ENCODE peak calls at places on chromosomes 13 and 19, in five cellular contexts. One of them, this sample, is unnamed. For H3K4me1, the result is how much of the 10 kb centered on the place peaks cover.

GRCh38 chr13:51240888-51241475 is 18.8 kb downstream of the FAM124A start:
- DNase-seq in neuronal stem cell: no peak
- DNase-seq in right atrium auricular region: no peak
- DNase-seq in IMR-90: no peak
- DNase-seq in transverse colon: no peak
- DNase-seq in this sample: no peak

GRCh38 chr13:83880275-83881027 is 1.8 kb downstream of the SLITRK1 start:
- DNase-seq in neuronal stem cell: no peak
- DNase-seq in right atrium auricular region: no peak
- DNase-seq in IMR-90: no peak
- DNase-seq in transverse colon: no peak
- DNase-seq in this sample: no peak

GRCh38 chr19:46049597-46049996 is 8.8 kb upstream of the IGFL4 start:
- DNase-seq in neuronal stem cell: no peak
- DNase-seq in right atrium auricular region: no peak
- DNase-seq in IMR-90: no peak
- DNase-seq in transverse colon: no peak
- DNase-seq in this sample: no peak

GRCh38 chr13:99655351-99656091 is 154.2 kb downstream of the TM9SF2 start:
- DNase-seq in neuronal stem cell: no peak
- DNase-seq in right atrium auricular region: no peak
- DNase-seq in IMR-90: peak
- DNase-seq in transverse colon: no peak
- DNase-seq in this sample: no peak

GRCh38 chr13:27666951-27667350 is 45.3 kb downstream of the POLR1D start:
- DNase-seq in neuronal stem cell: no peak
- DNase-seq in right atrium auricular region: no peak
- DNase-seq in IMR-90: no peak
- DNase-seq in transverse colon: no peak
- DNase-seq in this sample: no peak

GRCh38 chr19:34962945-34963530 is 991 bp downstream of the ZNF792 start:
- DNase-seq in neuronal stem cell: no peak
- DNase-seq in right atrium auricular region: no peak
- DNase-seq in IMR-90: peak
- DNase-seq in transverse colon: no peak
- DNase-seq in this sample: peak

GRCh38 chr19:56866563-56866962 is 26.0 kb upstream of the PEG3 start:
- DNase-seq in neuronal stem cell: peak
- DNase-seq in right atrium auricular region: no peak
- DNase-seq in IMR-90: no peak
- DNase-seq in transverse colon: no peak
- DNase-seq in this sample: no peak

GRCh38 chr13:111437856-111438547 is 117.6 kb downstream of the TEX29 start:
- DNase-seq in neuronal stem cell: no peak
- DNase-seq in right atrium auricular region: no peak
- DNase-seq in IMR-90: no peak
- DNase-seq in transverse colon: no peak
- DNase-seq in this sample: no peak

GRCh38 chr19:33402421-33403220 is 29.1 kb downstream of the CEBPG start:
- DNase-seq in neuronal stem cell: no peak
- DNase-seq in right atrium auricular region: no peak
- DNase-seq in IMR-90: no peak
- DNase-seq in transverse colon: peak
- DNase-seq in this sample: no peak

GRCh38 chr19:5057860-5058259 is 88.9 kb downstream of the KDM4B start:
- DNase-seq in neuronal stem cell: no peak
- DNase-seq in right atrium auricular region: no peak
- DNase-seq in IMR-90: no peak
- DNase-seq in transverse colon: no peak
- DNase-seq in this sample: no peak

GRCh38 chr13:112854321-112854720 is 114.7 kb upstream of the MCF2L start:
- DNase-seq in neuronal stem cell: no peak
- DNase-seq in right atrium auricular region: no peak
- DNase-seq in IMR-90: no peak
- DNase-seq in transverse colon: no peak
- DNase-seq in this sample: no peak

GRCh38 chr13:110559429-110559943 is 2.0 kb downstream of the RAB20 start:
- DNase-seq in neuronal stem cell: no peak
- DNase-seq in right atrium auricular region: no peak
- DNase-seq in IMR-90: peak
- DNase-seq in transverse colon: peak
- DNase-seq in this sample: no peak

GRCh38 chr19:30788105-30788765 is 416.1 kb downstream of the ZNF536 start:
- DNase-seq in neuronal stem cell: no peak
- DNase-seq in right atrium auricular region: peak
- DNase-seq in IMR-90: no peak
- DNase-seq in transverse colon: no peak
- DNase-seq in this sample: no peak

GRCh38 chr13:42597505-42597904 is 23.6 kb downstream of the TNFSF11 start:
- DNase-seq in neuronal stem cell: no peak
- DNase-seq in right atrium auricular region: no peak
- DNase-seq in IMR-90: no peak
- DNase-seq in transverse colon: no peak
- DNase-seq in this sample: no peak

GRCh38 chr13:45928843-45929242 is 77.3 kb upstream of the SIAH3 start:
- DNase-seq in neuronal stem cell: no peak
- DNase-seq in right atrium auricular region: no peak
- DNase-seq in IMR-90: no peak
- DNase-seq in transverse colon: no peak
- DNase-seq in this sample: peak

GRCh38 chr19:9721861-9722260 is 46.7 kb downstream of the ZNF846 start:
- DNase-seq in neuronal stem cell: peak
- DNase-seq in right atrium auricular region: no peak
- DNase-seq in IMR-90: no peak
- DNase-seq in transverse colon: no peak
- DNase-seq in this sample: no peak

GRCh38 chr19:8445488-8446001 is 770 bp downstream of the HNRNPM start:
- DNase-seq in neuronal stem cell: peak
- DNase-seq in right atrium auricular region: no peak
- DNase-seq in IMR-90: no peak
- DNase-seq in transverse colon: peak
- DNase-seq in this sample: peak

GRCh38 chr19:30778961-30779690 is 406.9 kb downstream of the ZNF536 start:
- DNase-seq in neuronal stem cell: no peak
- DNase-seq in right atrium auricular region: peak
- DNase-seq in IMR-90: no peak
- DNase-seq in transverse colon: no peak
- DNase-seq in this sample: no peak

DNA sequence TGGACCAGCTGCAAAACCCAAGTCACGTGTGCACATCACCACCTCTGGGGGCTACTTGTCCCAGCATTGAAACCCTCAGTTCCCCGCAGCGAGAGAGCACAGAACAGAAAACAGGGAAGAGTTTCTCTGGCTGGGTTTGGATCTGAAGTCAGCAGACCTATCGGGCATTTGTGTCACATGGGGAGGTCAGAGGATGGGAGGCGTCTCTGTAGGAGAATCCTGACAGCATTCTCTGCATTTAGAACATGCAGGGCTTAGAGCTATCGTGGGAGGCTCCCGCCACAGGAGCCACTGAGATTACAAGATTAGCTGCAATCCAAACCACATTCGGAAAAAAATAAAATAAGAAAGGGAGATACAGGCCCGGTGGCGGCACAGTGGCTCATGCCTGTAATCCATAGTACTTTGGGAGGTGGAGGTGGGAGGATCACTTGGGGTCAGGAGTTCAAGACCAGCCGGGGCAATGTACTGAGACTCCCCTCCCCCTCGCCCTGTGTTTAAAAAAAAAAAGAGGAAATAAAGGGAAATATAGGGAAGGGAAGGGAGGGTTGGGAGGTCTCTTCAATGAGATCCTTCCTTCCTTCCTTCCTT is 2.9 kb upstream of the TLE6 start:
- DNase-seq in neuronal stem cell: no peak
- DNase-seq in right atrium auricular region: peak
- DNase-seq in IMR-90: no peak
- DNase-seq in transverse colon: no peak
- DNase-seq in this sample: peak
- H3K4me1 ChIP-seq in neuronal stem cell: under half
- H3K4me1 ChIP-seq in right atrium auricular region: half or more
- H3K4me1 ChIP-seq in IMR-90: under half
- H3K4me1 ChIP-seq in transverse colon: under half
- H3K4me1 ChIP-seq in this sample: half or more

GRCh38 chr13:101449971-101450748 is 2.3 kb upstream of the ITGBL1 start:
- DNase-seq in neuronal stem cell: no peak
- DNase-seq in right atrium auricular region: no peak
- DNase-seq in IMR-90: peak
- DNase-seq in transverse colon: no peak
- DNase-seq in this sample: peak

GRCh38 chr13:101452519-101453485 is at the start of gene ITGBL1:
- DNase-seq in neuronal stem cell: no peak
- DNase-seq in right atrium auricular region: no peak
- DNase-seq in IMR-90: peak
- DNase-seq in transverse colon: no peak
- DNase-seq in this sample: peak

GRCh38 chr13:101447852-101448251 is 4.6 kb upstream of the ITGBL1 start:
- DNase-seq in neuronal stem cell: no peak
- DNase-seq in right atrium auricular region: no peak
- DNase-seq in IMR-90: peak
- DNase-seq in transverse colon: no peak
- DNase-seq in this sample: no peak

GRCh38 chr13:101451641-101452040 is 834 bp upstream of the ITGBL1 start:
- DNase-seq in neuronal stem cell: no peak
- DNase-seq in right atrium auricular region: no peak
- DNase-seq in IMR-90: no peak
- DNase-seq in transverse colon: no peak
- DNase-seq in this sample: no peak

GRCh38 chr13:101450749-101451130 is 1.7 kb upstream of the ITGBL1 start:
- DNase-seq in neuronal stem cell: no peak
- DNase-seq in right atrium auricular region: no peak
- DNase-seq in IMR-90: no peak
- DNase-seq in transverse colon: no peak
- DNase-seq in this sample: no peak
- H3K4me1 ChIP-seq in neuronal stem cell: under half
- H3K4me1 ChIP-seq in right atrium auricular region: under half
- H3K4me1 ChIP-seq in IMR-90: under half
- H3K4me1 ChIP-seq in transverse colon: under half
- H3K4me1 ChIP-seq in this sample: under half

DNA sequence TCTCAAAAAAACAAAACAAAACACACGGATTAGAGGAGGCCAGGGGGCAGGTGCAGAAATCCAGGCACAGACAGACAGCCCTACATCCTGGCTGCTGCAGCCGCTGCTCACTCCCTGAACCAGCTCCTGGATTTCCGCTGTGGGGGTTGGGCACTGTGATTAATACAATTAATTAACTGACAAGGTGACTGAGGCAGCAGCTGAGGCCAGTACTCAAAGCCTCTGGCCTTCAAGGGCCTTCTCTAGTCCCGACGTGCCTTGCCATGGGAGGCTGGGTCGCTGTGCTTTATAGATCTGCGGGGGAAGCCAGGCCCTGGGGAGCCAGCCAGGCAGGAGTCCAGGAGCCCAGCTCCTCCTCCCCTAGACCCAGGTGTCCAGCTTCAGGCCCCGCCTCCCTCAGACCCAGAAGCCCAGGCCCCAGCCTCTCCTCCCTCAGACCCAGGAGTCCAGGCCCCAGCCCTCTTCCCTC is 4.6 kb downstream of the NECTIN2 start:
- DNase-seq in neuronal stem cell: no peak
- DNase-seq in right atrium auricular region: no peak
- DNase-seq in IMR-90: no peak
- DNase-seq in transverse colon: no peak
- DNase-seq in this sample: no peak
- H3K4me1 ChIP-seq in neuronal stem cell: under half
- H3K4me1 ChIP-seq in right atrium auricular region: under half
- H3K4me1 ChIP-seq in IMR-90: under half
- H3K4me1 ChIP-seq in transverse colon: under half
- H3K4me1 ChIP-seq in this sample: under half

GRCh38 chr13:25117312-25117711 is 21.4 kb downstream of the PABPC3 start:
- DNase-seq in neuronal stem cell: no peak
- DNase-seq in right atrium auricular region: no peak
- DNase-seq in IMR-90: no peak
- DNase-seq in transverse colon: no peak
- DNase-seq in this sample: no peak

GRCh38 chr13:25114220-25114619 is 18.3 kb downstream of the PABPC3 start:
- DNase-seq in neuronal stem cell: peak
- DNase-seq in right atrium auricular region: peak
- DNase-seq in IMR-90: peak
- DNase-seq in transverse colon: peak
- DNase-seq in this sample: peak

GRCh38 chr13:25118371-25118770 is 22.4 kb downstream of the PABPC3 start:
- DNase-seq in neuronal stem cell: no peak
- DNase-seq in right atrium auricular region: no peak
- DNase-seq in IMR-90: no peak
- DNase-seq in transverse colon: no peak
- DNase-seq in this sample: no peak

GRCh38 chr13:25112856-25113255 is 16.9 kb downstream of the PABPC3 start:
- DNase-seq in neuronal stem cell: no peak
- DNase-seq in right atrium auricular region: no peak
- DNase-seq in IMR-90: no peak
- DNase-seq in transverse colon: no peak
- DNase-seq in this sample: no peak

DNA sequence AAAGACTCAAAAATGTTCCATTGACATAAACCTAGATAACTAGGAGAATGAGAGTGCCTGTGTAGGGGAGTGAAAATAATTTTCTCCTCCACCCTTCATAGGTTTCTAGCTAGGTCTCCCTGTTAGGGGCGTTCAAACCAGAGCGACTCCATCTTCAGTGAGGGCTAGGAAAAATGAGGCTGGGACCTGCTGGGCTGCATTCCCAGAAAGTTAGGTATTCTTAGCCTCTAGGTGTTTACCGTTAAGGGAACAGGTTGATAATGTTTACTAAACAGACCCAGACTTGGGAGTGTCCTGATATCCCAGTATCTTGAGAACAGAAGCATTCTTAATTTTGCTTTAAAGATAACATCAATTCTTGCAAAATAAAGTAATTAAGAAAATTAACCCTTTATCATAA is 20.1 kb downstream of the PABPC3 start:
- DNase-seq in neuronal stem cell: no peak
- DNase-seq in right atrium auricular region: no peak
- DNase-seq in IMR-90: no peak
- DNase-seq in transverse colon: no peak
- DNase-seq in this sample: no peak
- H3K4me1 ChIP-seq in neuronal stem cell: under half
- H3K4me1 ChIP-seq in right atrium auricular region: under half
- H3K4me1 ChIP-seq in IMR-90: under half
- H3K4me1 ChIP-seq in transverse colon: under half
- H3K4me1 ChIP-seq in this sample: under half

GRCh38 chr13:49810464-49810824 is 18.0 kb upstream of the KPNA3 start:
- DNase-seq in neuronal stem cell: no peak
- DNase-seq in right atrium auricular region: no peak
- DNase-seq in IMR-90: no peak
- DNase-seq in transverse colon: no peak
- DNase-seq in this sample: no peak
- H3K4me1 ChIP-seq in neuronal stem cell: under half
- H3K4me1 ChIP-seq in right atrium auricular region: under half
- H3K4me1 ChIP-seq in IMR-90: under half
- H3K4me1 ChIP-seq in transverse colon: under half
- H3K4me1 ChIP-seq in this sample: under half